ENCODE peak calls at places on chromosomes 4 and X, in seven cellular contexts. K is activated CD8-positive, alpha-beta memory T cell treated with anti-CD3 and anti-CD28 coated beads for 4 hours; N is stimulated activated naive CD8-positive, alpha-beta T cell treated with anti-CD3 and anti-CD28 coated beads, Interleukin-15, amount 100 ng/mL, for 72 hours; M is WTC11; J is amniotic stem cell; G is ACHN; X is tibial artery. R is an unnamed sample.

GRCh38 chr4:35025152-35025834 is 1219.0 kb downstream of the ARAP2 start:
- DNase-seq in K (no peak), N (no peak), M (no peak), J (no peak), G (peak; percentile 27), X (no peak), R (no peak)

GRCh38 chr4:107951551-107951950 is 20.2 kb downstream of the CYP2U1 start:
- DNase-seq in K (no peak), N (no peak), M (no peak), J (peak; percentile 38), G (peak; percentile 22), X (no peak), R (no peak)

GRCh38 chrX:153065389-153065788 is 6.9 kb upstream of the PNMA6A start:
- DNase-seq in K (no peak), N (no peak), M (no peak), J (no peak), G (no peak), X (no peak), R (no peak)

GRCh38 chr4:106569151-106570029 is 200.8 kb upstream of the GIMD1 start:
- DNase-seq in K (no peak), N (no peak), M (no peak), J (no peak), G (no peak), X (no peak), R (no peak)

GRCh38 chr4:154936873-154937272 is 155.8 kb downstream of the RBM46 start:
- DNase-seq in K (no peak), N (no peak), M (no peak), J (no peak), G (no peak), X (no peak), R (no peak)

GRCh38 chr4:165493359-165493758 is 114.6 kb downstream of the CPE start:
- DNase-seq in K (peak; percentile 22), N (peak; percentile 73), M (peak; percentile 88), J (no peak), G (peak; percentile 58), X (peak; percentile 58), R (peak; percentile 68)

GRCh38 chrX:38929966-38930421 is 128.7 kb downstream of the MID1IP1 start:
- DNase-seq in K (no peak), N (no peak), M (no peak), J (peak; percentile 2), G (no peak), X (peak; percentile 33), R (peak; percentile 90)

GRCh38 chr4:40587826-40588225 is 41.8 kb downstream of the RBM47 start:
- DNase-seq in K (no peak), N (no peak), M (no peak), J (peak; percentile 20), G (no peak), X (peak; percentile 41), R (no peak)

GRCh38 chrX:106802388-106803275 is at the start of gene TBC1D8B:
- DNase-seq in K (peak; percentile 1), N (peak; percentile 7), M (peak; percentile 70), J (peak; percentile 47), G (peak; percentile 89), X (peak; percentile 74), R (peak; percentile 91)

GRCh38 chrX:4706961-4707360 is 993.5 kb upstream of the PRKX start:
- DNase-seq in K (no peak), N (no peak), M (no peak), J (no peak), G (no peak), X (no peak), R (peak; percentile 1)

GRCh38 chr4:8745828-8746225 is 125.8 kb downstream of the HMX1 start:
- DNase-seq in K (no peak), N (no peak), M (no peak), J (no peak), G (no peak), X (no peak), R (no peak)

GRCh38 chr4:145216532-145216931 is 36.1 kb upstream of the OTUD4 start:
- DNase-seq in K (no peak), N (no peak), M (no peak), J (no peak), G (peak; percentile 23), X (no peak), R (peak; percentile 58)

GRCh38 chr4:177464026-177464425 is 21.8 kb upstream of the AGA start:
- DNase-seq in K (no peak), N (no peak), M (no peak), J (peak; percentile 14), G (no peak), X (no peak), R (no peak)

GRCh38 chrX:39857780-39858179 is 240.0 kb downstream of the BCOR start:
- DNase-seq in K (no peak), N (peak; percentile 58), M (no peak), J (no peak), G (no peak), X (no peak), R (peak; percentile 50)

GRCh38 chr4:1309261-1310010 is 19.7 kb downstream of the MAEA start:
- DNase-seq in K (peak; percentile 38), N (peak; percentile 54), M (peak; percentile 95), J (peak; percentile 77), G (peak; percentile 88), X (peak; percentile 93), R (peak; percentile 96)

GRCh38 chr4:105426187-105426897 is 47.5 kb downstream of the PPA2 start:
- DNase-seq in K (no peak), N (no peak), M (peak; percentile 8), J (no peak), G (no peak), X (no peak), R (no peak)

GRCh38 chr4:86670298-86670697 is 76.2 kb downstream of the PTPN13 start:
- DNase-seq in K (no peak), N (no peak), M (no peak), J (no peak), G (no peak), X (no peak), R (no peak)

GRCh38 chr4:10495651-10496050 is 38.4 kb upstream of the ZNF518B start:
- DNase-seq in K (no peak), N (no peak), M (no peak), J (no peak), G (no peak), X (no peak), R (no peak)

GRCh38 chr4:150348079-150348478 is 233.9 kb upstream of the MAB21L2 start:
- DNase-seq in K (no peak), N (no peak), M (no peak), J (no peak), G (peak; percentile 29), X (no peak), R (no peak)

GRCh38 chrX:134760671-134761070 is 102.4 kb upstream of the PLAC1 start:
- DNase-seq in K (no peak), N (no peak), M (no peak), J (no peak), G (no peak), X (no peak), R (no peak)

GRCh38 chr4:20395160-20395773 is 143.6 kb downstream of the SLIT2 start:
- DNase-seq in K (no peak), N (no peak), M (peak; percentile 73), J (no peak), G (peak; percentile 62), X (no peak), R (peak; percentile 52)

GRCh38 chrX:150032742-150033141 is 94.5 kb upstream of the EOLA2 start:
- DNase-seq in K (no peak), N (no peak), M (no peak), J (peak; percentile 22), G (no peak), X (no peak), R (no peak)

GRCh38 chr4:3729188-3729884 is 36.8 kb upstream of the ADRA2C start:
- DNase-seq in K (no peak), N (no peak), M (no peak), J (no peak), G (no peak), X (peak; percentile 55), R (peak; percentile 60)

GRCh38 chr4:89204624-89205023 is 93.3 kb downstream of the TIGD2 start:
- DNase-seq in K (no peak), N (no peak), M (no peak), J (peak; percentile 35), G (no peak), X (no peak), R (peak; percentile 36)

GRCh38 chr4:5753766-5754528 is 42.9 kb downstream of the EVC start:
- DNase-seq in K (no peak), N (no peak), M (no peak), J (peak; percentile 62), G (peak; percentile 95), X (no peak), R (peak; percentile 88)

GRCh38 chrX:15853586-15854079 is 980 bp downstream of the AP1S2 start:
- DNase-seq in K (no peak), N (no peak), M (no peak), J (no peak), G (no peak), X (no peak), R (peak; percentile 13)

GRCh38 chr4:186485621-186486062 is 69.7 kb downstream of the MTNR1A start:
- DNase-seq in K (no peak), N (no peak), M (no peak), J (no peak), G (peak; percentile 2), X (no peak), R (peak; percentile 33)

GRCh38 chr4:22897520-22898108 is 204.9 kb downstream of the GBA3 start:
- DNase-seq in K (no peak), N (no peak), M (peak; percentile 55), J (no peak), G (peak; percentile 8), X (no peak), R (peak; percentile 39)

GRCh38 chr4:147362868-147363440 is 117.9 kb upstream of the EDNRA start:
- DNase-seq in K (no peak), N (no peak), M (no peak), J (no peak), G (no peak), X (peak; percentile 54), R (peak; percentile 66)

GRCh38 chr4:8916251-8916913 is 44.7 kb upstream of the HMX1 start:
- DNase-seq in K (no peak), N (peak; percentile 4), M (no peak), J (no peak), G (no peak), X (peak; percentile 5), R (no peak)

GRCh38 chrX:46459603-46460002 is 85.6 kb downstream of the ZNF674 start:
- DNase-seq in K (no peak), N (no peak), M (no peak), J (no peak), G (no peak), X (no peak), R (no peak)

GRCh38 chr4:156959298-156959702 is 12.3 kb downstream of the PDGFC start:
- DNase-seq in K (no peak), N (no peak), M (no peak), J (no peak), G (no peak), X (no peak), R (no peak)

GRCh38 chrX:22122510-22122909 is 90.4 kb downstream of the PHEX start:
- DNase-seq in K (no peak), N (no peak), M (no peak), J (no peak), G (no peak), X (peak; percentile 47), R (no peak)

GRCh38 chr4:173191623-173192041 is 23.0 kb downstream of the GALNT7 start:
- DNase-seq in K (no peak), N (no peak), M (no peak), J (no peak), G (no peak), X (no peak), R (peak; percentile 27)

GRCh38 chrX:119228506-119229290 is 7.4 kb upstream of the PGRMC1 start:
- DNase-seq in K (no peak), N (no peak), M (no peak), J (peak; percentile 27), G (peak; percentile 74), X (no peak), R (peak; percentile 75)

GRCh38 chrX:17674611-17675010 is 62.7 kb upstream of the SCML1 start:
- DNase-seq in K (no peak), N (no peak), M (no peak), J (no peak), G (no peak), X (peak; percentile 22), R (no peak)

GRCh38 chrX:16897445-16897844 is 27.3 kb upstream of the RBBP7 start:
- DNase-seq in K (no peak), N (no peak), M (no peak), J (no peak), G (no peak), X (no peak), R (peak; percentile 49)

GRCh38 chr4:74291468-74291867 is 16.8 kb upstream of the EPGN start:
- DNase-seq in K (no peak), N (no peak), M (no peak), J (no peak), G (no peak), X (no peak), R (no peak)

R was measured in myocyte.